ENCODE peak calls at places on chromosome 1, in six cellular contexts. E is sigmoid colon, J is ovary, I is tibial nerve, O is H1, P is stomach. X is an unnamed sample.

GRCh38 chr1:115426271-115426771 is 88.3 kb upstream of the NGF start:
- DNase-seq in E (peak), I (peak), P (no peak), O (no peak), J (peak), X (no peak)

GRCh38 chr1:108565081-108565480 is 5.2 kb downstream of the EEIG2 start:
- DNase-seq in I (no peak), J (no peak), P (no peak), E (no peak), O (no peak), X (no peak)

GRCh38 chr1:61754545-61754944 is 12.3 kb downstream of the PATJ start:
- DNase-seq in O (no peak), P (no peak), I (no peak), J (no peak), E (no peak), X (no peak)

GRCh38 chr1:234616644-234617043 is 6.7 kb upstream of the IRF2BP2 start:
- DNase-seq in J (no peak), O (no peak), E (no peak), P (no peak), I (no peak), X (no peak)

GRCh38 chr1:8706995-8707396 is 110.4 kb downstream of the RERE start:
- DNase-seq in O (no peak), P (no peak), J (no peak), E (no peak), I (no peak), X (no peak)

GRCh38 chr1:59522925-59523505 is 226.1 kb downstream of the FGGY start:
- DNase-seq in P (no peak), E (no peak), O (no peak), J (no peak), I (no peak), X (no peak)

GRCh38 chr1:184051138-184051484 is 419 bp upstream of the TSEN15 start:
- DNase-seq in J (no peak), P (no peak), O (no peak), I (no peak), E (no peak), X (no peak)

GRCh38 chr1:205041998-205042910 is 758 bp upstream of the CNTN2 start:
- DNase-seq in E (no peak), J (no peak), O (no peak), I (no peak), P (no peak), X (no peak)

GRCh38 chr1:30727796-30728195 is 4.4 kb upstream of the MATN1 start:
- DNase-seq in O (no peak), J (no peak), P (no peak), I (no peak), E (no peak), X (no peak)

GRCh38 chr1:3531928-3532327 is 77.5 kb downstream of the ARHGEF16 start:
- DNase-seq in O (no peak), E (no peak), J (no peak), P (no peak), I (no peak), X (no peak)

GRCh38 chr1:22364326-22364650 is 87.4 kb upstream of the ZBTB40 start:
- DNase-seq in E (no peak), O (no peak), P (no peak), J (no peak), I (no peak), X (no peak)

GRCh38 chr1:101781437-101781836 is 215.3 kb downstream of the OLFM3 start:
- DNase-seq in I (no peak), J (no peak), P (no peak), O (no peak), E (no peak), X (no peak)

GRCh38 chr1:3146907-3147306 is 77.9 kb downstream of the PRDM16 start:
- DNase-seq in O (no peak), I (no peak), E (no peak), P (no peak), J (no peak), X (no peak)

GRCh38 chr1:167904641-167905040 is 9.3 kb downstream of the ADCY10 start:
- DNase-seq in P (no peak), O (no peak), I (no peak), E (no peak), J (no peak), X (no peak)

DNA sequence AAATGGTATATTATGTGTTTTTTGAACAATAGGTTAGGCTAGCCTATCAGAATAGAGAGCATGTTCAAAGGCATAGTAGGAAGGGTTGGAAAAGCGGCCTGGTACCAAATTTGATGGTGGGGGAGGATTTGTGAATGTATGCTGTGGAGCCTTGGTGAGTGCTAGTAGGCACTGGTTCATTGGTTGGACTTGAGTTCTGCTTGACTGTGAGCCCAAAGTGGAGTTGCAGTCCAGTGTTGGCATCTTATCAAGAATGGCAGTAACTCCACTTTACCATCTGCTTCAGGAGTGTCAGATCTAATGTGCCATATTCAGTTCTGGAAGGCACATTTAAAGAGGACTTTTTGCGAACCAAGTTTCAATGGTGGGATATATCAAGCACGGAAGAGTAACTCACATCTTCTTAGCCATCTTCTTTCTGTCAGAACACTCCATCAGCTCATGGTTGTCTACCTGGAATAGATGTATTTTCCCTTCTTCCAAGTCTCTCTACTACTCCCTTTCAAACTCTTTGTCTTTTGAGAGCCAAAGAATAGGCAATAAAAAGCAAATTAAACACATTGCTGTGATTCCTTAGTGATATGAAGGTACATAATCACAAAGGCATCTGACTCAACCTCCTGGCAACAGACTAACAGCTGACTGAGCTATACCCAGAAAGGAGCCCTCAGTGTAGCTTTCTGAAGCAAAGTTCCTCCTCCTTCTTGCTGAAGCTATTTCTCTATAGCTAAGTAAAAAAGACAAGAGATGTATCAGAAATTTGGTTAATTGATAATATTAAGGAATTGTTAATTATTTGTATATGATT is 21.7 kb downstream of the LRRC8B start:
- DNase-seq in I (no peak), O (no peak), P (no peak), J (no peak), E (no peak), X (no peak)
- TF ChIP-seq CTCF in I (no peak), O (no peak), P (no peak), J (no peak), E (no peak), X (no peak)

GRCh38 chr1:97920832-97921571 is at the start of gene DPYD:
- DNase-seq in J (peak), O (peak), P (peak), E (peak), I (peak), X (peak)
- TF ChIP-seq EP300 in J (no peak), O (no peak), P (no peak), E (no peak), I (no peak), X (no peak)

GRCh38 chr1:155076371-155076770 is 2.3 kb upstream of the EFNA3 start:
- DNase-seq in J (no peak), P (no peak), O (no peak), E (peak), I (no peak), X (no peak)

GRCh38 chr1:155077346-155077745 is 1.3 kb upstream of the EFNA3 start:
- DNase-seq in P (no peak), J (no peak), E (peak), O (no peak), I (no peak), X (no peak)

GRCh38 chr1:155073377-155074272 is 5.0 kb upstream of the EFNA3 start:
- DNase-seq in I (no peak), E (peak), P (no peak), J (no peak), O (no peak), X (no peak)

GRCh38 chr1:155077758-155078495 is 710 bp upstream of the EFNA3 start:
- DNase-seq in I (no peak), E (peak), O (no peak), P (no peak), J (no peak), X (no peak)

DNA sequence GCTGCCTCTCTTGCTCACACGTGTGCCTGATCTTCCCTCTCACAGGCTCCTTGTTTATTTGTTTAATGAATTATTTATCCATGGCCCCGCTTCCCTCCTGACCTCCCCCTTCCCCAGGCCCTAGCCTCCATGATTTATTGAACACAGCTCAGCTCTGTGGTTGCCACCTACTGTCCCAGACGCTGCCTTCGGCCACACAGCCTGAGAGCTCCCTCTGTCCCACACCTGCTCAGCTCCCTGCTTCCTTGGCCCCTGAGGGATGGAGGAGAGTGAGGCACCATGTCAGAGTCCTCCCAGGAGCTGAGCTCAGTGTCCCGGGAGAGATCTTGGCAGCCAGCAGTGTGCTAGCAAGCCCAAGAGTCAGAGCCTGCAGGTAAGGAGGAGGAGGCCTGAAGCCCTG is 3.1 kb upstream of the EFNA3 start:
- DNase-seq in I (no peak), J (no peak), O (no peak), E (peak), P (no peak), X (no peak)
- TF ChIP-seq CTCF in I (no peak), J (no peak), O (no peak), E (no peak), P (no peak), X (no peak)

DNA sequence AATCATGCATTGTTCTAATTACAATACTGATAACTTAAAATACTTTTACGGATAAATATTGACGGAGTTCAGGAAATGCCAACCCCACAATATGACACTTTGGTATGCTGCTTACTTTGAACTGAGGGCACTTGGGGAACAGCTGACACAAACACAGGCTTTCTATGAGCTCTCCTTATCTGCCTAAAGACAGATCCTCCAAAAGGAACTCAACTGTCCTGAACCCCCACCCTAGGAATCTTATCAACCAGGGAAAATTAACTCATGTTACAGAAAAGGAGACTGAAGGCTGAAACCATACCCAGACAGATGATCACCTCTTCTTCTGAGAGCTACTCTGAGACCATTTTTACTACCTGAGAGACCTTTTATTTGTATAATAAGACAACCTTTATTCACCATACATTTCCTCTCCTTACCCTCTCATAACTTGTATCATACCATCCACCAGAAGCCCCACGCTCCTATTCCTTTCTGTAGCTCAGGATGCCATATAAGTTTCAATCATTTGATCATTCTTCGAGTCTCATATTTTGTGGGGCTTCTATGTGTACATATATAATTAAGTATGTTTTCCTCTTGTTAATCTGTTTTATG is 239.5 kb downstream of the FAF1 start:
- DNase-seq in P (no peak), O (no peak), J (no peak), E (no peak), I (no peak), X (no peak)
- TF ChIP-seq EP300 in P (no peak), O (no peak), J (no peak), E (no peak), I (no peak), X (no peak)

X was measured in suprapubic skin.